ENCODE peak calls at places on chromosomes 7 and 10, in five cellular contexts. V is heart right ventricle, B is stomach, Y is Peyer's patch, L is IMR-90. G is an unnamed sample.

GRCh38 chr10:114874827-114875541 is 53.4 kb downstream of the FHIP2A start:
- DNase-seq in B (no peak), Y (no peak), L (peak), V (peak), G (peak)

GRCh38 chr10:69335063-69335587 is 56.8 kb downstream of the HK1 start:
- DNase-seq in Y (peak), V (peak), L (no peak), B (no peak), G (no peak)

GRCh38 chr10:113228570-113228969 is 278.5 kb downstream of the TCF7L2 start:
- DNase-seq in B (no peak), V (no peak), L (peak), Y (no peak), G (no peak)

GRCh38 chr7:5139998-5140397 is 50.0 kb upstream of the WIPI2 start:
- DNase-seq in Y (peak), V (no peak), B (peak), L (peak), G (no peak)

GRCh38 chr7:139588632-139589031 is 65.1 kb downstream of the CLEC2L start:
- DNase-seq in B (peak), V (no peak), L (peak), Y (no peak), G (no peak)

GRCh38 chr10:10727812-10728211 is 289.9 kb upstream of the CELF2 start:
- DNase-seq in V (no peak), B (no peak), Y (no peak), L (no peak), G (no peak)

GRCh38 chr10:3763035-3763456 is 22.0 kb downstream of the KLF6 start:
- DNase-seq in V (no peak), B (no peak), Y (peak), L (peak), G (peak)

GRCh38 chr7:90900640-90901353 is 304.7 kb downstream of the CDK14 start:
- DNase-seq in L (no peak), V (no peak), B (no peak), Y (no peak), G (no peak)

GRCh38 chr10:127148066-127148932 is 48.1 kb downstream of the INSYN2A start:
- DNase-seq in V (no peak), Y (no peak), L (peak), B (no peak), G (no peak)

GRCh38 chr10:43322769-43323168 is 48.7 kb upstream of the FXYD4 start:
- DNase-seq in B (peak), L (peak), Y (peak), V (peak), G (peak)

GRCh38 chr7:44279731-44280505 is 45.5 kb downstream of the CAMK2B start:
- DNase-seq in V (no peak), L (no peak), Y (peak), B (no peak), G (peak)

GRCh38 chr7:65946895-65947294 is 35.1 kb downstream of the GUSB start:
- DNase-seq in V (no peak), Y (peak), B (no peak), L (peak), G (no peak)

GRCh38 chr10:12448729-12449391 is 99.5 kb downstream of the CAMK1D start:
- DNase-seq in V (no peak), Y (peak), L (peak), B (peak), G (no peak)

GRCh38 chr7:101602484-101603241 is 26.4 kb downstream of the MYL10 start:
- DNase-seq in B (peak), L (peak), V (peak), Y (peak), G (peak)

GRCh38 chr7:95430864-95431263 is 4.0 kb downstream of the PON2 start:
- DNase-seq in L (peak), B (no peak), Y (peak), V (no peak), G (no peak)

GRCh38 chr7:153301908-153302307 is 542.4 kb downstream of the ACTR3B start:
- DNase-seq in L (no peak), Y (no peak), B (no peak), V (no peak), G (no peak)

GRCh38 chr10:86655596-86655995 is 1.2 kb downstream of the OPN4 start:
- DNase-seq in B (no peak), L (no peak), Y (no peak), V (no peak), G (peak)

GRCh38 chr10:61503051-61503450 is 49.9 kb upstream of the TMEM26 start:
- DNase-seq in B (no peak), Y (no peak), L (peak), V (no peak), G (no peak)

GRCh38 chr10:77971804-77972144 is 45.2 kb upstream of the DLG5 start:
- DNase-seq in V (no peak), B (no peak), Y (no peak), L (no peak), G (no peak)

GRCh38 chr7:157501576-157501975 is 164.8 kb downstream of the DNAJB6 start:
- DNase-seq in B (peak), V (no peak), L (no peak), Y (peak), G (no peak)

GRCh38 chr7:71824356-71824755 is 587.8 kb downstream of the CALN1 start:
- DNase-seq in L (no peak), B (no peak), Y (no peak), V (no peak), G (no peak)

GRCh38 chr10:104328916-104329710 is 9.2 kb downstream of the ITPRIP start:
- DNase-seq in L (peak), B (no peak), V (no peak), Y (peak), G (peak)

GRCh38 chr7:121406461-121406860 is 10.4 kb upstream of the FAM3C start:
- DNase-seq in L (no peak), Y (no peak), B (no peak), V (no peak), G (no peak)

GRCh38 chr10:69572159-69573055 is 815 bp downstream of the NEUROG3 start:
- DNase-seq in V (no peak), Y (no peak), B (no peak), L (peak), G (no peak)

GRCh38 chr10:79404690-79405131 is 40.7 kb downstream of the ZCCHC24 start:
- DNase-seq in V (peak), Y (no peak), L (no peak), B (no peak), G (no peak)
- H3K27ac ChIP-seq in V (no peak), Y (peak), L (peak), B (peak), G (no peak)

DNA sequence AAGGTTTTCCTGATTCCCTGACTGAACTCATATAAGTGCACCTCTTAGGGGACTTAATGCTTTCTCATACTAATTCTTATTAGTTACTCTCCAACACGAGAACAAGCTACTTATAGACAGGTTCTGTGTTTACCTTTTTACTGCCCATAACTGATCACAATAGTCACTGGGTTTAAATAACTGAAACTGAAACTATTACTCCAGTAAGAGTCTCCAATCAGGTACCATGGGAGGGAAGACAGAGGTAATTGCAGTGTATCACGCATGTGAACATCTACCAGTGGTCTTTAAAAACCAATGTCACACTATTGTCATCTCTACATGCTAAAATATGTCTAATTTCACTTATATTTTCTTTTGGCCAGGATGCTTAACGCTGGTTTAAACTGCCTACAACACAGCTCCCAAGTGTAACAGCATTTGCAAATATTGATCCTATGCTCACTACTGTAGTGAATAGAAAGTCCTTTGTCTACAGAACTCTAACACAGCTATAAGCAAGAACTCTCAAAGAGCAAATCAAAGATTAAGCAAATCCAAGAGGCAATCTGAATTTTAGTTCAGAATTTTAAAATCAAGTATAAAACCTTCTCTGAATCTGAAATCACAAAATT is 3.6 kb downstream of the GDI2 start:
- DNase-seq in V (no peak), Y (no peak), L (peak), B (no peak), G (no peak)
- H3K4me3 ChIP-seq in V (no peak), Y (no peak), L (no peak), B (no peak), G (no peak)

GRCh38 chr10:16049050-16049449 is 188.7 kb upstream of the MINDY3 start:
- DNase-seq in Y (no peak), L (no peak), B (no peak), V (no peak), G (no peak)
- TF ChIP-seq CTCF in Y (no peak), L (no peak), B (no peak), V (no peak), G (no peak)

GRCh38 chr7:133540096-133540860 is 287.4 kb downstream of the EXOC4 start:
- DNase-seq in L (no peak), B (no peak), V (no peak), Y (no peak), G (no peak)
- H3K27ac ChIP-seq in L (no peak), B (no peak), V (no peak), Y (no peak), G (no peak)

GRCh38 chr10:132498562-132499366 is 38.8 kb upstream of the INPP5A start:
- DNase-seq in Y (no peak), L (no peak), V (no peak), B (no peak), G (peak)

GRCh38 chr10:132499367-132499685 is 38.3 kb upstream of the INPP5A start:
- DNase-seq in V (no peak), B (no peak), Y (no peak), L (no peak), G (no peak)

GRCh38 chr10:132496360-132497082 is 41.1 kb upstream of the INPP5A start:
- DNase-seq in Y (no peak), L (no peak), V (no peak), B (no peak), G (no peak)

GRCh38 chr10:132497083-132497680 is 40.4 kb upstream of the INPP5A start:
- DNase-seq in L (no peak), Y (no peak), V (no peak), B (no peak), G (peak)

DNA sequence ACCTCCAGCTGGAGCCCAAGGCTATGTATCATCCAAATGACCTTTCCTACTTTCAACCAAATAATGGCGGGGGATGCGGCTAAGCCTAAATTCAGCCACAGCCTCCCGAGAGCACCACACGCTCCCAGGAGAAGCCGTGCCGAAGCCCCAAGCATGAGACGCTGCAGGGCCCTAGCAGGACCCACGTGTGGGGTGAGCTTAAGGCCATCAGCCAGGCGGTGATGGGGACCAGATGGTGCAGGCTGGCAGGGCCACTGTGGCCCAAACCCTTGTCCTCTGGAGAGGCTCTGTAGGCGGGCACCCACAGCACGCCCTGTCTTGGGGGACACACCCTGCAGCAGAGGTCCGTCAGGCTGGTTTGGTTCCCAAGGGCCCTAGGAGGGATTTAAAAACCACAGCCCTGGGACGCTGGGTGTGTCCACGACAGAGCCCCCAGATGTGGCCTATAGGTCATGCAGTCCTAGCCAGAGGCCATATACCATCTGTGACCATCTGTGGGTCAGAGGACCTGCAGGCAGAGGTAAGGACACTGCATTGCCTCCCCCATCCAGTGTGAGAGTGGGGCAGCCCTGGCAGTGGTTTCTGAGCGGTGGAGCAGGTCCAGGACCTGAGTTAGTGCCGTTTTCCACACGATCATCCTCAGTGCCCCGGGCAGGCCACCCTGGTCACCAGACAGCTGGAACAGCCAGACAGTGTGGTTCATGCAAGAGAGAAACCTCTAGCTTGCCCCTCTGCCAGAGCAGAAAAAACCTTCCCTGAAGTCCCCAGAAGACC is 39.6 kb upstream of the INPP5A start:
- DNase-seq in L (no peak), Y (no peak), V (no peak), B (no peak), G (no peak)
- H3K4me3 ChIP-seq in L (no peak), Y (no peak), V (no peak), B (no peak), G (no peak)

GRCh38 chr10:55989188-55989587 is 371.9 kb downstream of the ZWINT start:
- DNase-seq in V (no peak), L (no peak), Y (no peak), B (no peak), G (no peak)
- TF ChIP-seq CTCF in V (no peak), L (no peak), Y (no peak), B (no peak), G (no peak)

G was measured in dorsolateral prefrontal cortex.